ENCODE peak calls at places on chromosomes 11 and 22, in eight cellular contexts. E is neural crest cell, X is foreskin fibroblast, D is T-helper 9 cell, L is NCI-H510A treated with DMSO at 0.1 percent for 48 hours, F is OCI-M1, O is fibroblast of lung, R is amniotic stem cell. M is an unnamed sample.

GRCh38 chr11:115990004-115990447 is 485.8 kb upstream of the CADM1 start:
- DNase-seq in L (no peak), F (peak; percentile 19), D (no peak), O (no peak), R (no peak), E (peak; percentile 44), X (no peak), M (no peak)

GRCh38 chr11:128610765-128611617 is 23.6 kb upstream of the ETS1 start:
- DNase-seq in X (no peak), R (no peak), E (no peak), O (no peak), D (peak; percentile 30), L (peak; percentile 37), F (no peak), M (no peak)

GRCh38 chr11:46429709-46430108 is 38.1 kb upstream of the CHRM4 start:
- DNase-seq in O (no peak), F (no peak), R (no peak), L (no peak), X (no peak), E (no peak), D (no peak), M (no peak)

GRCh38 chr11:34198523-34198922 is 93.1 kb downstream of the NAT10 start:
- DNase-seq in X (no peak), D (no peak), F (no peak), L (no peak), O (no peak), E (no peak), R (no peak), M (no peak)

GRCh38 chr22:24952837-24953293 is 349 bp downstream of the KIAA1671 start:
- DNase-seq in O (peak; percentile 47), R (no peak), L (peak; percentile 43), E (peak; percentile 44), D (no peak), F (peak; percentile 60), X (peak; percentile 15), M (peak; percentile 66)

GRCh38 chr22:41551882-41552582 is 7.8 kb upstream of the POLR3H start:
- DNase-seq in O (no peak), X (no peak), F (no peak), L (no peak), R (no peak), E (no peak), D (no peak), M (no peak)

GRCh38 chr11:119205080-119205479 is 1.1 kb upstream of the CBL start:
- DNase-seq in R (no peak), O (no peak), D (no peak), E (no peak), X (no peak), L (no peak), F (peak; percentile 62), M (no peak)

GRCh38 chr22:45548991-45549736 is 46.5 kb downstream of the FBLN1 start:
- DNase-seq in X (peak; percentile 95), E (no peak), F (peak; percentile 49), O (peak; percentile 92), R (no peak), L (no peak), D (no peak), M (peak; percentile 59)

GRCh38 chr22:49855491-49855911 is 1.9 kb downstream of the ZBED4 start:
- DNase-seq in O (peak; percentile 51), F (no peak), X (no peak), E (no peak), D (no peak), R (no peak), L (peak; percentile 16), M (peak; percentile 56)

GRCh38 chr11:27838674-27839073 is 138.4 kb upstream of the BDNF start:
- DNase-seq in X (no peak), D (no peak), F (no peak), R (no peak), E (no peak), L (no peak), O (no peak), M (no peak)

GRCh38 chr11:121231576-121232278 is 60.8 kb upstream of the SC5D start:
- DNase-seq in E (no peak), L (no peak), O (no peak), F (peak; percentile 9), R (no peak), X (no peak), D (no peak), M (no peak)

GRCh38 chr22:48511211-48511610 is 1316.5 kb downstream of the BRD1 start:
- DNase-seq in O (no peak), D (no peak), R (no peak), F (no peak), L (no peak), X (no peak), E (no peak), M (no peak)